ENCODE peak calls at places on chromosomes 6 and 20, in four cellular contexts. J is right cardiac atrium, D is heart right ventricle, P is sigmoid colon. C is an unnamed sample.
A peak's percentile ranks its signal among the peaks of the same experiment; 100 is the strongest.

GRCh38 chr6:22921831-22922230 is 352.5 kb downstream of the HDGFL1 start:
- DNase-seq in D (no peak), J (no peak), P (no peak), C (no peak)

GRCh38 chr20:44028868-44029847 is 114.5 kb downstream of the TOX2 start:
- DNase-seq in D (no peak), J (no peak), P (no peak), C (no peak)

GRCh38 chr6:14771026-14771425 is 474.8 kb upstream of the JARID2 start:
- DNase-seq in P (no peak), D (no peak), J (no peak), C (no peak)

GRCh38 chr6:33549196-33549595 is 30.9 kb downstream of the BAK1 start:
- DNase-seq in P (no peak), J (no peak), D (no peak), C (no peak)

GRCh38 chr20:3210346-3210745 is 1.0 kb downstream of the ITPA start:
- DNase-seq in D (no peak), P (no peak), J (no peak), C (no peak)

GRCh38 chr6:17413313-17413750 is 19.9 kb downstream of the CAP2 start:
- DNase-seq in J (no peak), D (no peak), P (no peak), C (peak; percentile 19)

GRCh38 chr6:24458937-24459336 is 30.4 kb downstream of the GPLD1 start:
- DNase-seq in P (no peak), J (no peak), D (no peak), C (no peak)

GRCh38 chr20:45098096-45098773 is 2.7 kb downstream of the KCNS1 start:
- DNase-seq in D (peak; percentile 26), J (no peak), P (no peak), C (peak; percentile 39)

GRCh38 chr6:106165885-106166485 is 79.8 kb downstream of the PRDM1 start:
- DNase-seq in D (no peak), J (no peak), P (no peak), C (peak; percentile 82)

GRCh38 chr6:37731888-37732287 is 34.2 kb upstream of the MDGA1 start:
- DNase-seq in P (no peak), D (no peak), J (no peak), C (no peak)

GRCh38 chr20:61581825-61582188 is 329.7 kb downstream of the CDH4 start:
- DNase-seq in P (no peak), D (no peak), J (no peak), C (no peak)

GRCh38 chr6:15376900-15377487 is 131.1 kb downstream of the JARID2 start:
- DNase-seq in D (no peak), P (no peak), J (no peak), C (no peak)

GRCh38 chr20:4726710-4727391 is 5.1 kb downstream of the PRND start:
- DNase-seq in D (no peak), J (no peak), P (no peak), C (peak; percentile 56)

GRCh38 chr6:32852844-32853540 is 512 bp downstream of the TAP1 start:
- DNase-seq in P (peak; percentile 80), D (no peak), J (peak; percentile 75), C (peak; percentile 39)

GRCh38 chr6:150169609-150170008 is 26.8 kb downstream of the PPP1R14C start:
- DNase-seq in J (no peak), P (no peak), D (no peak), C (peak; percentile 21)

GRCh38 chr6:160030103-160030502 is 61.2 kb downstream of the IGF2R start:
- DNase-seq in D (peak; percentile 88), P (peak; percentile 91), J (peak; percentile 95), C (peak; percentile 97)

GRCh38 chr20:3749689-3750639 is 17.5 kb downstream of the HSPA12B start:
- DNase-seq in J (peak; percentile 71), P (peak; percentile 66), D (peak; percentile 34), C (no peak)

GRCh38 chr20:59382326-59382725 is 81.9 kb downstream of the EDN3 start:
- DNase-seq in D (no peak), P (no peak), J (no peak), C (no peak)

GRCh38 chr6:107290491-107290890 is 168.9 kb downstream of the PDSS2 start:
- DNase-seq in P (no peak), D (no peak), J (no peak), C (no peak)

GRCh38 chr20:14069796-14070195 is 74.5 kb downstream of the MACROD2 start:
- DNase-seq in P (no peak), J (no peak), D (no peak), C (no peak)

GRCh38 chr6:35139470-35139869 is 1.7 kb downstream of the TCP11 start:
- DNase-seq in J (no peak), D (no peak), P (no peak), C (no peak)

GRCh38 chr20:3163099-3164042 is 3.7 kb upstream of the FASTKD5 start:
- DNase-seq in J (peak; percentile 38), D (no peak), P (no peak), C (no peak)

GRCh38 chr6:161303628-161304340 is 29.9 kb upstream of the AGPAT4 start:
- DNase-seq in D (no peak), P (no peak), J (no peak), C (peak; percentile 60)

DNA sequence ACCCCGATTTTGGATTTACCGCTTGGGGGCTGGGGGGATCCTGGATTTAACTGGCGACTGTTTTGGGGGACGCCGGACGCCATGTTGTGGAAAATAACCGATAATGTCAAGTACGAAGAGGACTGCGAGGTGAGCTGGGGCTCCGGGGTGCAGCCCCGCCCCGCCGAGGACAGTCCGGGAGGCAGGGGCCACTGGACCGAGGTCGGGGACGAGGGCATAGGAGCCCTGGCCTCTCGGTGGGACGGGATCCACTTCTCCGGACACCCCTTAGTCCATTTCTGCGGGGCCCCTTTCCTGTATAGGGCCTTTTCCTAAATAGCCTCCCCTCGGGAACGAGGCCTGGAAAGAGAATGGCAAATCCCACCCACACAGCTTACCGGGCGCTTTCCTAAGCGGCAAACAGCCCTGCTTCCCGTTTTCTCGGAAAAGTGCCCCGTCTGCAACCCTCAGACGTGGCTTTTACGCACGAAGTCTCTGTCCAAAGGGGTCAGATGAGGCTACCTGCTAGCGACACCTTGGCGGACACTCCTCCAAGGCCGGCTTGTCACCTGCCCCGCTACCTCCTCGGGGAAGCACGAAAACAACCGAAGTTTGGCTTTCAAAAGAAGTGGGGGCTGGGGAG is 469 bp downstream of the TFAP2C start:
- DNase-seq in P (no peak), J (no peak), D (no peak), C (peak; percentile 22)
- H3K4me3 ChIP-seq in P (peak overlapping the region; percentile 61), J (peak overlapping the region; percentile 48), D (peak overlapping the region; percentile 61), C (peak overlapping the region; percentile 63)

GRCh38 chr6:164216839-164217238 is 802.3 kb downstream of the QKI start:
- DNase-seq in D (peak; percentile 21), P (no peak), J (peak; percentile 65), C (no peak)
- H3K4me3 ChIP-seq in D (peak overlapping the region; percentile 30), P (no peak overlapping the region), J (no peak overlapping the region), C (no peak overlapping the region)

GRCh38 chr6:138499303-138499991 is at the start of gene NHSL1:
- DNase-seq in D (no peak), J (no peak), P (no peak), C (no peak)
- H3K4me3 ChIP-seq in D (no peak within 1 kb of the TSS), J (no peak within 1 kb of the TSS), P (no peak within 1 kb of the TSS), C (no peak within 1 kb of the TSS)

DNA sequence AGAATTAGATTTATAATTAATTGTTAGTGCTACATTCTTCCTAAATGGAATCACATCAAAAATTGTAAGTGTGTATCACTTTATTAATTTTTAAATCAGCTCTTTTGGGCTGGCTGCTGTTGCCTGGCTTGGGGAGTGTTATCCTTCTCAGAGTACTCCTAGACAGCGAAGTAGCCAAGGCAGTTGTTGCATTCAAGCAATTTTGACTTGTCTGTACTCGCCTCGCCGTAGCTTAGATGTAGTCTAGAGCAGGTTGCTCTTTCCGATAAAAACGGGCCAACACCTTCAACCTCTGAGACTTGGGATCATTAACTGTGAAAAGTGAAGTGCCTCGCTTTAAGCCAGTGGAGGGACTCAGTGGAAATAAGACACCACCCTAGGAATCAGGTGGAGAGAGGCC is 151.3 kb downstream of the FARS2 start:
- DNase-seq in D (no peak), P (no peak), J (no peak), C (no peak)
- H3K4me3 ChIP-seq in D (no peak overlapping the region), P (no peak overlapping the region), J (no peak overlapping the region), C (no peak overlapping the region)

GRCh38 chr20:34127787-34128186 is 15.7 kb upstream of the EIF2S2 start:
- DNase-seq in D (no peak), P (no peak), J (no peak), C (no peak)

GRCh38 chr20:34124469-34125249 is 12.6 kb upstream of the EIF2S2 start:
- DNase-seq in J (no peak), D (no peak), P (no peak), C (no peak)

DNA sequence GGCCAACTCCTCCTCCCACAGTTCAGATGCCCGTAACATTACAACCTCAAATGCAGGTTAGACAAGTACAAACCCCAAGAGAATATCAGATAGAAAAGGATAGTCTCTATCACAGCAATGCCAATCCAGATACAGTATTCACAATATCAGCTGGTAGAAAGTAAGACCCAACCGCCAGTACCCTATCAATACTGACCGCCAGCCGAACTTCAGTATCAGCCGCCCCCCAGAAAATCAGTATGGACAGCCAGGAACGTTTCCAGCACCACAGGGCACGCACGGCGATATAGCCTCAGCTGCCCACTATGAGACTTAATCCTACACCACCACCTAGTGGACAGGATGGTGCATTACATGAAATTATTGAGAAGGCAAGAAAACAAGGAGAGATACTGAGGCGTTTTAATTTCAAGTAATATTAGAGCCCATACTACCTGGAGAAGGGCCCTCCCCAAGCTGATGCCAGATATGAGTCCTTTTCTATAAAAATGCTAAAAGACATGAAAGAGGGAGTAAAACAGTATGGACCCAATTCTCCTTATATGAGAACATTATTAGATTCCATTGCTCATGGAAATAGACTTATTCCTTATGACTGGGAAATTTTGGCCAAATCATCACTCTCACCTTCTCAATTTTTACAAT is 17.6 kb upstream of the EIF2S2 start:
- DNase-seq in J (peak; percentile 78), P (peak; percentile 70), D (peak; percentile 37), C (peak; percentile 85)
- H3K4me3 ChIP-seq in J (no peak overlapping the region), P (no peak overlapping the region), D (no peak overlapping the region), C (no peak overlapping the region)

GRCh38 chr6:43982084-43982625 is 145.1 kb downstream of the MRPL14 start:
- DNase-seq in J (no peak), D (no peak), P (peak; percentile 34), C (no peak)

GRCh38 chr6:43984442-43985321 is 142.6 kb downstream of the MRPL14 start:
- DNase-seq in P (peak; percentile 61), J (no peak), D (no peak), C (no peak)

GRCh38 chr6:43983632-43984031 is 143.6 kb downstream of the MRPL14 start:
- DNase-seq in P (peak; percentile 18), D (no peak), J (no peak), C (no peak)

GRCh38 chr6:43981363-43981990 is 145.8 kb downstream of the MRPL14 start:
- DNase-seq in D (no peak), P (peak; percentile 30), J (no peak), C (no peak)

DNA sequence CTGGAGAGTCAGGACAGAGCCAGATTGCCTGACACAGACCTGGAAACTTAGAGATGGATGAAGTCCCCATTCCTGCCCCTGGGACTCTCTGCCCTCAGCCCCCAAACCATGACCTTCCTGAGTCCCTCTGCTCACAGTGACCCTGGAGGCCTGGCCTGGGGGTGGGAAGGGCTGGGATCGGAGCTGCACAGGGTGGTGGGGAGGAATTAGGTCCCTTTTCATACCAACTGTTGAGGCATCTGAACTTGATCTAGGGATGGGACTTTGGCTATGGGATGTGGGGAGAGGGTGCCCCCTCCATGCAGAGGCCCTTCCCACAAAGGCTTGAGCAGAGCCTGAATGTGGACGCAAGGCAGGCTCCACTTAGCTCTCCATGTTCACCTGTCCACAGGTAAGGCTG is 144.1 kb downstream of the MRPL14 start:
- DNase-seq in D (no peak), J (no peak), P (peak; percentile 22), C (no peak)
- H3K4me3 ChIP-seq in D (no peak overlapping the region), J (no peak overlapping the region), P (no peak overlapping the region), C (no peak overlapping the region)

GRCh38 chr6:163776549-163777378 is 362.2 kb downstream of the QKI start:
- DNase-seq in P (no peak), D (no peak), J (no peak), C (no peak)
- H3K4me3 ChIP-seq in P (no peak overlapping the region), D (no peak overlapping the region), J (no peak overlapping the region), C (no peak overlapping the region)

C was measured in choroid plexus epithelial cell.